ENCODE peak calls at places on chromosome 4, in ten cellular contexts. B, O, F, M, I, U, X, G, N and C are unnamed samples.

GRCh38 chr4:155972098-155972497 is 18.4 kb upstream of the CTSO start:
- DNase-seq in F (peak; percentile 56), N (no peak), O (peak; percentile 22), B (no peak), G (no peak), U (no peak), X (no peak), M (peak; percentile 30), I (no peak), C (peak; percentile 74)

GRCh38 chr4:62434921-62435320 is 1234.8 kb downstream of the ADGRL3 start:
- DNase-seq in X (no peak), M (no peak), U (no peak), N (no peak), I (no peak), B (no peak), F (no peak), O (no peak), G (no peak), C (no peak)

GRCh38 chr4:111494971-111495370 is 650.3 kb upstream of the FAM241A start:
- DNase-seq in I (no peak), U (no peak), O (no peak), M (no peak), X (no peak), N (no peak), B (no peak), F (no peak), G (no peak), C (no peak)

GRCh38 chr4:11799182-11799581 is 370.5 kb upstream of the HS3ST1 start:
- DNase-seq in U (no peak), O (no peak), N (no peak), F (no peak), I (no peak), G (no peak), M (no peak), X (no peak), B (no peak), C (no peak)

GRCh38 chr4:25970241-25970675 is 56.2 kb downstream of the SMIM20 start:
- DNase-seq in G (no peak), O (peak; percentile 37), N (no peak), M (no peak), B (no peak), I (no peak), F (peak; percentile 96), U (no peak), X (no peak), C (peak; percentile 46)

GRCh38 chr4:1045595-1046201 is 34.3 kb downstream of the FGFRL1 start:
- DNase-seq in M (no peak), U (no peak), B (no peak), G (no peak), X (no peak), N (no peak), I (peak; percentile 54), F (no peak), O (no peak), C (no peak)

GRCh38 chr4:36348403-36348938 is 67.1 kb downstream of the DTHD1 start:
- DNase-seq in I (no peak), X (no peak), B (no peak), F (peak; percentile 57), G (no peak), O (no peak), N (no peak), U (no peak), M (no peak), C (peak; percentile 75)

GRCh38 chr4:128524311-128524710 is 236.7 kb upstream of the PGRMC2 start:
- DNase-seq in X (no peak), O (peak; percentile 57), I (peak; percentile 36), M (peak; percentile 67), N (no peak), G (no peak), B (peak; percentile 37), F (peak; percentile 92), U (no peak), C (no peak)

GRCh38 chr4:151169900-151170299 is 70.5 kb downstream of the RPS3A start:
- DNase-seq in O (no peak), M (no peak), X (no peak), I (no peak), N (no peak), G (no peak), F (no peak), U (no peak), B (no peak), C (no peak)

GRCh38 chr4:94806376-94806775 is 48.6 kb downstream of the BMPR1B start:
- DNase-seq in U (no peak), B (no peak), I (no peak), F (peak; percentile 3), M (no peak), N (no peak), O (no peak), X (no peak), G (no peak), C (no peak)

GRCh38 chr4:81490761-81491160 is 19.1 kb upstream of the RASGEF1B start:
- DNase-seq in M (no peak), B (no peak), I (no peak), N (no peak), G (no peak), F (no peak), X (no peak), U (no peak), O (no peak), C (no peak)

GRCh38 chr4:141587897-141588296 is 48.5 kb upstream of the IL15 start:
- DNase-seq in G (no peak), N (no peak), F (peak; percentile 16), I (no peak), B (no peak), U (no peak), M (no peak), X (no peak), O (no peak), C (no peak)

GRCh38 chr4:119525771-119526712 is 102.6 kb downstream of the PDE5A start:
- DNase-seq in F (peak; percentile 16), N (no peak), G (no peak), M (no peak), U (no peak), I (no peak), B (no peak), O (no peak), X (no peak), C (no peak)

GRCh38 chr4:26557164-26557563 is 26.7 kb upstream of the TBC1D19 start:
- DNase-seq in U (no peak), I (no peak), X (no peak), G (no peak), O (no peak), F (peak; percentile 85), M (no peak), B (peak; percentile 82), N (no peak), C (no peak)

GRCh38 chr4:41505161-41505653 is 32.8 kb upstream of the LIMCH1 start:
- DNase-seq in O (peak; percentile 39), N (peak; percentile 2), U (no peak), I (no peak), B (peak; percentile 14), M (peak; percentile 62), F (peak; percentile 70), X (no peak), G (no peak), C (no peak)

GRCh38 chr4:46123872-46124755 is at the start of gene GABRG1:
- DNase-seq in F (no peak), G (no peak), I (no peak), N (no peak), B (no peak), O (no peak), U (peak; percentile 54), X (no peak), M (no peak), C (no peak)

GRCh38 chr4:71303850-71304249 is 35.0 kb upstream of the SLC4A4 start:
- DNase-seq in O (no peak), M (no peak), F (no peak), X (no peak), N (no peak), B (no peak), U (no peak), G (no peak), I (no peak), C (no peak)

GRCh38 chr4:143514432-143514831 is 930 bp downstream of the SMARCA5 start:
- DNase-seq in M (peak; percentile 48), B (peak; percentile 43), X (peak; percentile 11), G (peak; percentile 49), N (no peak), F (peak; percentile 48), U (peak; percentile 13), I (peak; percentile 33), O (peak; percentile 6), C (peak; percentile 33)

GRCh38 chr4:83582289-83582756 is 46.4 kb downstream of the GPAT3 start:
- DNase-seq in F (peak; percentile 64), B (peak; percentile 20), O (peak; percentile 23), I (peak; percentile 17), N (peak; percentile 3), M (no peak), U (peak; percentile 8), X (no peak), G (no peak), C (peak; percentile 44)

GRCh38 chr4:124933521-124933920 is 221.0 kb upstream of the ANKRD50 start:
- DNase-seq in N (no peak), M (no peak), F (no peak), I (no peak), U (no peak), X (no peak), G (no peak), O (no peak), B (no peak), C (no peak)